ENCODE peak calls at places on chromosomes 1 and 21, in seven cellular contexts. G, O, R, Q, W, D and T are unnamed samples.

GRCh38 chr1:65255088-65256050 is 54.0 kb upstream of the DNAJC6 start:
- DNase-seq in G (no peak), O (no peak), R (no peak), Q (no peak), W (peak), D (no peak), T (no peak)

GRCh38 chr21:34697826-34698225 is 29.0 kb downstream of the CLIC6 start:
- DNase-seq in G (no peak), O (no peak), R (no peak), Q (no peak), W (no peak), D (no peak), T (no peak)

GRCh38 chr21:44406953-44407352 is 48.4 kb upstream of the LRRC3 start:
- DNase-seq in G (no peak), O (no peak), R (no peak), Q (peak), W (no peak), D (no peak), T (no peak)

GRCh38 chr1:12580054-12580887 is 37.7 kb downstream of the DHRS3 start:
- DNase-seq in G (peak), O (no peak), R (peak), Q (no peak), W (no peak), D (peak), T (peak)

GRCh38 chr1:16464917-16465625 is 24.5 kb downstream of the NECAP2 start:
- DNase-seq in G (peak), O (no peak), R (no peak), Q (no peak), W (no peak), D (no peak), T (no peak)

GRCh38 chr1:232622981-232623380 is 7.0 kb downstream of the SIPA1L2 start:
- DNase-seq in G (no peak), O (no peak), R (no peak), Q (no peak), W (no peak), D (no peak), T (no peak)

GRCh38 chr21:34141373-34141772 is 68.0 kb downstream of the MRPS6 start:
- DNase-seq in G (no peak), O (no peak), R (no peak), Q (no peak), W (no peak), D (no peak), T (no peak)

GRCh38 chr1:14660795-14661194 is 62.3 kb downstream of the KAZN start:
- DNase-seq in G (no peak), O (no peak), R (no peak), Q (no peak), W (no peak), D (no peak), T (no peak)

GRCh38 chr21:26555554-26555953 is 17.5 kb downstream of the CYYR1 start:
- DNase-seq in G (no peak), O (no peak), R (no peak), Q (no peak), W (no peak), D (no peak), T (no peak)

GRCh38 chr1:65395887-65396612 is 24.4 kb upstream of the LEPR start:
- DNase-seq in G (no peak), O (peak), R (no peak), Q (no peak), W (peak), D (peak), T (no peak)

GRCh38 chr1:208510192-208510952 is 266.2 kb upstream of the PLXNA2 start:
- DNase-seq in G (peak), O (peak), R (peak), Q (no peak), W (peak), D (no peak), T (no peak)

GRCh38 chr1:66271216-66271903 is 262.6 kb upstream of the SGIP1 start:
- DNase-seq in G (peak), O (peak), R (peak), Q (peak), W (peak), D (peak), T (peak)

GRCh38 chr1:117059334-117059677 is 820 bp upstream of the TTF2 start:
- DNase-seq in G (no peak), O (no peak), R (no peak), Q (no peak), W (no peak), D (no peak), T (no peak)

GRCh38 chr1:63663301-63663700 is 70.1 kb downstream of the PGM1 start:
- DNase-seq in G (peak), O (no peak), R (peak), Q (no peak), W (peak), D (peak), T (no peak)

GRCh38 chr1:37389327-37389726 is 85.1 kb upstream of the ZC3H12A start:
- DNase-seq in G (no peak), O (no peak), R (no peak), Q (no peak), W (no peak), D (no peak), T (no peak)

GRCh38 chr1:60970081-60970509 is 112.3 kb upstream of the NFIA start:
- DNase-seq in G (no peak), O (no peak), R (peak), Q (no peak), W (peak), D (peak), T (no peak)

GRCh38 chr1:150233359-150234308 is 2.3 kb downstream of the ANP32E start:
- DNase-seq in G (no peak), O (no peak), R (peak), Q (no peak), W (peak), D (peak), T (no peak)

GRCh38 chr1:149844096-149844495 is 55.3 kb upstream of the BOLA1 start:
- DNase-seq in G (no peak), O (no peak), R (peak), Q (no peak), W (peak), D (peak), T (no peak)

GRCh38 chr21:30984897-30985296 is 53.4 kb downstream of the KRTAP19-8 start:
- DNase-seq in G (no peak), O (no peak), R (no peak), Q (no peak), W (no peak), D (no peak), T (no peak)

GRCh38 chr1:99766378-99766800 is at the start of gene FRRS1:
- DNase-seq in G (peak), O (peak), R (peak), Q (no peak), W (peak), D (peak), T (peak)

GRCh38 chr21:43693981-43694380 is 24.9 kb upstream of the PDXK start:
- DNase-seq in G (no peak), O (no peak), R (no peak), Q (no peak), W (no peak), D (no peak), T (no peak)

GRCh38 chr1:163528710-163529348 is 207.1 kb downstream of the NUF2 start:
- DNase-seq in G (no peak), O (peak), R (peak), Q (no peak), W (peak), D (peak), T (no peak)

GRCh38 chr21:45919593-45919992 is 62.0 kb upstream of the COL6A1 start:
- DNase-seq in G (no peak), O (no peak), R (no peak), Q (no peak), W (no peak), D (no peak), T (no peak)

GRCh38 chr1:233368106-233368783 is 40.7 kb downstream of the MAP3K21 start:
- DNase-seq in G (peak), O (no peak), R (peak), Q (no peak), W (peak), D (peak), T (no peak)

GRCh38 chr1:83905315-83905907 is 93.5 kb downstream of the TTLL7 start:
- DNase-seq in G (no peak), O (no peak), R (peak), Q (no peak), W (peak), D (peak), T (no peak)

GRCh38 chr1:187038789-187039188 is 210.0 kb downstream of the PLA2G4A start:
- DNase-seq in G (no peak), O (peak), R (peak), Q (no peak), W (peak), D (peak), T (peak)

GRCh38 chr1:151352001-151352718 is 5.1 kb upstream of the RFX5 start:
- DNase-seq in G (no peak), O (no peak), R (no peak), Q (no peak), W (peak), D (peak), T (no peak)

GRCh38 chr1:167629681-167630567 is at the start of gene RCSD1:
- DNase-seq in G (no peak), O (no peak), R (peak), Q (no peak), W (no peak), D (no peak), T (no peak)

GRCh38 chr1:75501565-75501964 is 109.3 kb downstream of the SLC44A5 start:
- DNase-seq in G (no peak), O (no peak), R (no peak), Q (no peak), W (no peak), D (no peak), T (no peak)

GRCh38 chr1:106768501-106768900 is 288.0 kb upstream of the PRMT6 start:
- DNase-seq in G (no peak), O (peak), R (peak), Q (no peak), W (peak), D (no peak), T (no peak)

GRCh38 chr21:42524341-42525227 is 10.9 kb downstream of the SLC37A1 start:
- DNase-seq in G (peak), O (peak), R (peak), Q (peak), W (peak), D (peak), T (no peak)
- H3K4me3 ChIP-seq in G (peak), O (peak), R (peak), Q (peak), W (no peak), D (peak), T (peak)

GRCh38 chr1:240171907-240172306 is 80.2 kb downstream of the FMN2 start:
- DNase-seq in G (no peak), O (no peak), R (no peak), Q (no peak), W (no peak), D (no peak), T (no peak)

GRCh38 chr1:240170806-240171205 is 79.1 kb downstream of the FMN2 start:
- DNase-seq in G (no peak), O (no peak), R (no peak), Q (no peak), W (no peak), D (no peak), T (no peak)

GRCh38 chr1:240164742-240165141 is 73.1 kb downstream of the FMN2 start:
- DNase-seq in G (no peak), O (no peak), R (no peak), Q (no peak), W (no peak), D (no peak), T (no peak)

GRCh38 chr1:240170245-240170644 is 78.6 kb downstream of the FMN2 start:
- DNase-seq in G (no peak), O (no peak), R (no peak), Q (no peak), W (no peak), D (no peak), T (peak)

DNA sequence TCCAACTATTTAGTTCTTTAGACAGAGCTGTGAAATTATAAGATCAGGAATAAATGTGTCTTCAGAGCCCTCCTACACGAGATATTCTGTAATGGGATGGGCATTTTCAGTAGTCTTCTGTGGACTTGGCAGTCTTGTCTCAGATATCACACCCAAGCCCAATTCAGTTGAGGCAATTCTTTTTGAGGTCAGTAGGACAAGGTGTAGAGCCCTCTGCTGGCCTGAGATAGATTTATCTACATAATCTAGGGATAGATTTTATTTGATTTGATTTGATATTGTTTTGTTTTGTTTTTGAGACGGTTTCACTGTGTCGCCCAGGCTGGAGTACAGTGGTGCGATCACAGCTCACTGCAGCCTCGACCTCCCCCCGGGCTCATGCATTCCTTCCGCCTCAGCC is 77.5 kb downstream of the FMN2 start:
- DNase-seq in G (no peak), O (peak), R (peak), Q (no peak), W (peak), D (peak), T (no peak)
- TF ChIP-seq CTCF in G (peak), O (peak), R (peak), Q (no peak), W (peak), D (peak), T (peak)

GRCh38 chr1:85202864-85203255 is 2.0 kb upstream of the SYDE2 start:
- DNase-seq in G (no peak), O (no peak), R (no peak), Q (no peak), W (no peak), D (no peak), T (no peak)
- H3K4me3 ChIP-seq in G (no peak), O (no peak), R (no peak), Q (no peak), W (no peak), D (no peak), T (no peak)

GRCh38 chr1:155968670-155969069 is 9.7 kb downstream of the ARHGEF2 start:
- DNase-seq in G (no peak), O (no peak), R (peak), Q (peak), W (no peak), D (no peak), T (no peak)

GRCh38 chr1:155967410-155968400 is 10.6 kb downstream of the ARHGEF2 start:
- DNase-seq in G (no peak), O (no peak), R (peak), Q (no peak), W (peak), D (no peak), T (no peak)

GRCh38 chr1:155964193-155964592 is 14.2 kb downstream of the ARHGEF2 start:
- DNase-seq in G (no peak), O (no peak), R (no peak), Q (no peak), W (no peak), D (no peak), T (no peak)

GRCh38 chr1:155966750-155967149 is 11.6 kb downstream of the ARHGEF2 start:
- DNase-seq in G (no peak), O (no peak), R (no peak), Q (no peak), W (no peak), D (no peak), T (no peak)

DNA sequence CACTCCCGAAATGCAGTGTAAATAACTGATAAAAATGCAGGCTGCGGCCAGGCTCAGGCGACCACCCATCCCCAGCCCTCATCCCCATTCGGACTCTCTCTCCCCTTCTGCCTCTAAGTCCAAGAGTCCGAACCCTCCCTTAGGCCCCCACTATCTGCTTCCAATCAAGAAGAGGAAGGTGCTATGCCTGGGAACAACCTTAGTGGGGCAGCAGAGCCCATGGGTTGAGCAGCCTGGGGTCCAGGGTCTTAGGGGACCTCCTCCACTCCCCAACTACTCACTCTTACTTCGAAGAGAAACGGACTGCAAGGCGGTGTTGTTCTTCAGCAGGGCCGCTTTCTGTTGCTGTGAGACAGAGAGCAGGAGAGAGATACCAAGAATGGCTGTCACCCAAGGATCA is 12.2 kb downstream of the ARHGEF2 start:
- DNase-seq in G (no peak), O (no peak), R (no peak), Q (no peak), W (no peak), D (no peak), T (no peak)
- TF ChIP-seq CTCF in G (peak), O (peak), R (peak), Q (no peak), W (peak), D (peak), T (peak)

GRCh38 chr1:213984387-213985180 is 3.2 kb upstream of the PROX1 start:
- DNase-seq in G (no peak), O (no peak), R (no peak), Q (no peak), W (no peak), D (no peak), T (no peak)
- H3K4me3 ChIP-seq in G (no peak), O (no peak), R (no peak), Q (no peak), W (no peak), D (no peak), T (no peak)

GRCh38 chr1:73635021-73635420 is 563.0 kb downstream of the LRRIQ3 start:
- DNase-seq in G (no peak), O (no peak), R (no peak), Q (no peak), W (no peak), D (no peak), T (no peak)
- TF ChIP-seq CTCF in G (no peak), O (no peak), R (no peak), Q (no peak), W (no peak), D (no peak), T (no peak)